ENCODE peak calls at places on chromosomes 1 and 21, in six cellular contexts. W is adipocyte, E is uterus, Y is left ventricle myocardium inferior, Z is thoracic aorta, M is psoas muscle. T is an unnamed sample. For H3K4me1, the result is how much of the 10 kb centered on the place peaks cover.

GRCh38 chr21:33070921-33071877 is 1.3 kb downstream of the OLIG1 start:
- DNase-seq in W (no peak), E (no peak), Y (no peak), Z (no peak), M (no peak), T (peak)

GRCh38 chr1:209158851-209159250 is 424.7 kb upstream of the CAMK1G start:
- DNase-seq in W (no peak), E (no peak), Y (no peak), Z (no peak), M (no peak), T (no peak)

GRCh38 chr1:155649689-155650088 is 38.9 kb downstream of the YY1AP1 start:
- DNase-seq in W (no peak), E (no peak), Y (no peak), Z (no peak), M (no peak), T (no peak)

GRCh38 chr1:24987424-24987823 is 57.3 kb upstream of the RUNX3 start:
- DNase-seq in W (no peak), E (no peak), Y (no peak), Z (no peak), M (no peak), T (no peak)

GRCh38 chr1:68083686-68084085 is 33.3 kb upstream of the DIRAS3 start:
- DNase-seq in W (no peak), E (no peak), Y (no peak), Z (no peak), M (no peak), T (no peak)

GRCh38 chr1:45375104-45376090 is 35.2 kb upstream of the MUTYH start:
- DNase-seq in W (peak), E (no peak), Y (no peak), Z (no peak), M (no peak), T (no peak)

GRCh38 chr1:3563610-3564009 is 47.7 kb downstream of the MEGF6 start:
- DNase-seq in W (no peak), E (no peak), Y (no peak), Z (no peak), M (no peak), T (no peak)

GRCh38 chr1:238242156-238242555 is 351.4 kb upstream of the ZP4 start:
- DNase-seq in W (peak), E (no peak), Y (no peak), Z (no peak), M (no peak), T (no peak)

GRCh38 chr21:27077501-27077900 is 110.6 kb upstream of the ADAMTS5 start:
- DNase-seq in W (no peak), E (peak), Y (no peak), Z (no peak), M (no peak), T (no peak)

GRCh38 chr1:204873176-204873575 is 2.5 kb downstream of the NFASC start:
- DNase-seq in W (no peak), E (no peak), Y (no peak), Z (no peak), M (no peak), T (no peak)

GRCh38 chr1:204873714-204874113 is 3.1 kb downstream of the NFASC start:
- DNase-seq in W (no peak), E (no peak), Y (no peak), Z (no peak), M (no peak), T (no peak)

GRCh38 chr1:204874274-204874673 is 3.6 kb downstream of the NFASC start:
- DNase-seq in W (no peak), E (no peak), Y (no peak), Z (no peak), M (no peak), T (no peak)

GRCh38 chr1:204871405-204872037 is 859 bp downstream of the NFASC start:
- DNase-seq in W (no peak), E (no peak), Y (no peak), Z (no peak), M (no peak), T (no peak)

DNA sequence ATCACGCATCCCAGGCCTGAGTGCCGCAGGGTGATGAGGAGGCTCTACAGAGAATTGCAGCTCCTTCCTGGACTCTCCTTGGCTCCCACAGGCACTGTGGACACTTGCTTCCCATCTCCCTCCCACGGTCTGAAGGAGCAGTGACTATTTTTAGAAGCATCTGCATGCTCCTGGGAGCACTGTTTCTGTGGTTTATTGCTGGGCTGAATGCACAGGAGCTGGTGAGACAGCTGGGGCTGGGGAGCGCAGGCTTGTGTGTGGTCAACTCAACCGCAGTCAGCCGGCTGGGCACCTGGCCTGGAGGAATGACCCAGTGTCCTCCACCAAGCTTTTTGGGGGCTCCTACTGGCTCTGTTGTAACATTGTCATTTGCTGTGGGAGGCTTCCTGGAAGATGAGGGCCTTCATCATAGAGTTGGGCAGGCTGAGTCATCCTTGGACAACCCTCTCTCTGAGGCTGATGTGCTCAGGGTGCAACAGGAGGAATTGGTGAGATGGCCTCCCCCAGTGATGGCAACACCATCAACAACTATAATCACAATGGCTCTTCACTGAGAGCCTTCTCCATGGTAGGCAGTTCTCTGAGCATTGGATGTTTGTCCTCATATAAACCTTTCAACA is 1.7 kb downstream of the NFASC start:
- DNase-seq in W (no peak), E (no peak), Y (no peak), Z (no peak), M (no peak), T (no peak)
- H3K4me1 ChIP-seq in W (under half), E (under half), Y (half or more), Z (under half), M (under half), T (under half)

GRCh38 chr21:44461438-44462089 is 6.3 kb downstream of the LRRC3 start:
- DNase-seq in W (no peak), E (no peak), Y (no peak), Z (no peak), M (no peak), T (no peak)
- H3K4me1 ChIP-seq in W (under half), E (under half), Y (under half), Z (under half), M (under half), T (under half)

GRCh38 chr1:175019524-175019923 is 3.7 kb downstream of the MRPS14 start:
- DNase-seq in W (no peak), E (no peak), Y (no peak), Z (no peak), M (no peak), T (no peak)
- H3K4me1 ChIP-seq in W (under half), E (under half), Y (under half), Z (under half), M (under half), T (under half)

GRCh38 chr1:60069691-60070090 is 3.9 kb downstream of the C1orf87 start:
- DNase-seq in W (no peak), E (no peak), Y (no peak), Z (no peak), M (no peak), T (no peak)
- H3K4me1 ChIP-seq in W (under half), E (under half), Y (under half), Z (under half), M (under half), T (under half)

DNA sequence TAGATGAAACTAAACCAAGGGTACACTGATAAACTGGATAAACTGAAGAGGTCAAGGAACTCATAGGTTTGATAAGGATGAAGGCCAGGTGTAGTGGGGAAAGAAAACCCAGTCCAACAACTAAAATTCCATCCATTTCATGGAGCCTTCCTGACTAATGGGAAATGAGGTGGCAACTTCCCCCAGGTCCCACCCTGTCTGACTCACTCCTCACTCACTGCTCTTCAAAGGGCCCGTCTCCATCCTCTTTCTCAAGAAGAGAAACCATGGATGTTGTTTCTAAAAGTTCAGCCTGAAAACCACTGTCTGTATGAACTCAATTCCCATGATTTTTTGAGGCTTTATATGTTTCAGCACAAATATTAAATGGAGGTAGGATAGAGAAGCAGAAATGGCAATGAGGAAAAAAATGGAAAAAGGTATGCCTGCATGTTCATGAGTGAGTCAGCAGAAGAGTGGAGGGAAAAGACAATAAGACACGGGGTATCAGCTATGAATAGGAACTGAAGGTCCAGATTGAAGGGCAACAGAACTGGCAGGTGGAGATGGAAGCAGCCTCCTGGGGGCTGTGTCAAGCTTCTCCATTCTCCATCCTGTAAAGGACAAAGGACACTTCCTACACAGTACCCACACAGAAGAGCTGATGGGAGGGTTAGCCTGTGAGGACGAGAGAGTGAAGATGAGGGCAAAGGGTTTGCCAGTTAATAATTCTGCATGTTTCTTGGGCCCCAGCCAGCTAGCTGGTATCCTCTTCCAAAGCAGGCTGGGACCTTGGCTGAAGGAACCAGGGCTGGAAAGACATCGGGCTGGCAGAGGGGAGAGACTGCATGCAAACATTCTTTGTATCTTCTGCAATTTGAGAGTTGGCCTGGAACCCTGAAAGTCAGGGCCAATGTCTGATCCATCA is 5.5 kb upstream of the ELOVL1 start:
- DNase-seq in W (peak), E (no peak), Y (peak), Z (no peak), M (no peak), T (no peak)
- H3K4me1 ChIP-seq in W (under half), E (under half), Y (under half), Z (under half), M (under half), T (under half)

DNA sequence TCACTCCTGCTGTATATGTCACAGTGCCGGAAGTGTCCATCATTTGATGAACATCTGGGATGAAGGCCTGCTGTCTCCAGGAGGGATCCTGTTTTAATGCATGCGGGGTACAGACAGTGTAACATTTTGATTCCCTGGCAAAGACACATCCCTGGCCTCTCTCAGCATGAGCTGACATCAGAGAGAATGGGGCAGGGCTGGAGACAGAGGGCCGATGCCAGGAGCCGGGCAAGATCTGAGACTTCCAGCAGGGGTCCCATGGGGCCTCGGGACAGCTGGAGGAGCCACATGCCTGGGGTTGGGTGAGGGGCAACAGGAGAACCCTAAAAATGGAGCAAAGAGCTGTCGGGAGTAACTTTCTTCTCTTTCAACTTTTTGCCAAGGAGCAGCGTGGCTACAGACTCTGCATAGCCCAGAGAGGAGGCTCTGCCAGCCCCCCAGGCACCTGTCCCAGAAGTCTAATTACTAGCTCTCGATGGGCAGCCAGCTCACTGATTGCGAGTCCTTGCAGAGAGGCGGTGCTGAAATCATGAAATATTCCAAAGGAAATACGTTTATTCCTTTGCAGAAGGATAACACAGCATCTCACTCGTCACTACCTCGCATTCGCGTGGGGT is 130.8 kb downstream of the LACTBL1 start:
- DNase-seq in W (peak), E (no peak), Y (peak), Z (peak), M (peak), T (no peak)
- H3K4me1 ChIP-seq in W (under half), E (under half), Y (under half), Z (under half), M (under half), T (under half)

DNA sequence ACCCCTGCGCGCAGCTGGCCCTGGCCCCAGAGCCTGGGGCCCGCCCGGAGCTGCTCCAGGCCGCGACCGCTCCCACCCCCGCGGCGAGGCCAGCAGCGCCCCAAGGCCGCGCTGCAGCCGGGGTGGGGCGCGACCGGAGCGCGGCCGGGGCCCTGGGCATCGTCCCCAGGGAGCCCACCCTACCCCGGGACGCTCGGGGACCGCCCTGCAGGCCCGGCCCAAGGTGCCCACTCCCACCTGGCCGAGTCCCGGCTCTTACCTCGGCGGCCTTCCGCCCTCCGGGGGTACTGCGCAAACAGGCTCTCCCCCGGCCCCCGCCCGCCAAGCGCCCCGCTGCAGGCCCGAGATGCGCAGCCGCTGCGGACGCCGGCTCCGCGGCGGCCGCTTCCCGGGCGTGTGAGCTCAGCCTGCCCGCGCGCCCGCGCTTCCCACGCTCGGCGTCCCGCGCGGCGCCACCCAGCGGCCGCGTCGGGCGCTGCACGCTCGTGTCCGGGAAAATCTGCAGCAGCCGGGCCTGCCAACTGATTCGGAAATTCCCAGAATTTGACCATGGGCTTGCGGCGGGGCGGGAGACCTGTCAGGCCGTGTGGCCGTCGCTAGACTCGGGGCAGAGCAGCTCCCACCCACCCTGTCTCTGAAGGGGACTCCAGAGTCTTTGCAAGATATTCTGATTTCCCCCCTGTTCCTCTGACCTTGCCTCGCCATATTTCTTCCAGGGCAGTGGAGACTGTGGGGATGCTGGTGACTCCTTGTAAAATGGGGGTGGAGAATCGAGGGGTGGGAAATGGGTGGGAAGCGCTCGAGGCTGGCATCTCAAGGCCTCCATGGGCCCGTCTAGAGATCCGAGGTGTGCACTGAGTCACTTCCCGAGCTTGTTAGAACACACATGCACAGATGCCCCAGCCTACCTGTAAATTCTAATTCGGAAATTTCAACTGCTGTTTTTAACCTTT is 41.9 kb downstream of the CD34 start:
- DNase-seq in W (peak), E (peak), Y (peak), Z (no peak), M (peak), T (peak)
- H3K4me1 ChIP-seq in W (under half), E (under half), Y (half or more), Z (under half), M (under half), T (half or more)

DNA sequence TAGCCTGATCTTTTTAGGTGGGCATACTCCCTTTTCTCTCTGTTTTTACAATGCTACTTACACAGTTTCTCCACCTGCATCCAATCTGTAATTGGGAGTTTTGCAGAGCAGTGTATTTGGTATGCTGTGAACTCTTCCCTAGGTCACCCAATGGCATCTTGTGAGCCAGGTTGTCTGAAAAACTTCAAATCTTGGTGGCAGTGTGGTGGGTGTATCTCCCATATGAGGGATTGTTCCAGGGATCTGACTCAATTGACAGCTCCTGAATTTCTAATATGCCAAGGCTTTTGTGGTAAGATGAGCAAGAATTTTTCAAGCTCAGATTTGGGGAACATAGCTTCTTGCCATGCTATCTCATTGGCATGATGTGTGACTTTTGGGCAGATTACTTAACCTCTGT is 47.2 kb upstream of the MACF1 start:
- DNase-seq in W (no peak), E (no peak), Y (no peak), Z (no peak), M (no peak), T (no peak)
- H3K4me1 ChIP-seq in W (half or more), E (under half), Y (half or more), Z (half or more), M (half or more), T (under half)

DNA sequence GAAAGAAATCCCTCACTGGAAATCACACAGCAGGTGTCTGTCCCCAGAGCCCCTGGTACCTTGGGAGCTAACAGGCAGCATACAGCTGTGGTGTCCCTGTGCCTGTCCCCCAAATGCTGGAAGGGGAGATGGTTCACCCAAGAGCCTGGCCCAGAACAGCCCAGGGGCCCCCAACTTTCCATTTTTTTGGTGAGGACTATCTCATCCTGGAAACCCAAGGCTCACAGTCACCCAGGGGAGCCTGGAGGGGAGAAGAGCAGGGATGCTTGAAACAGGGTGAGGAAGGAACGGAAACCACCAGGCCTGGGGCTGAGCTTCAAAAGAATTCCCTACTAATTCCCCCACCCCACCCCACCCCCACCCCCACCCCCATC is 3.6 kb downstream of the SDC3 start:
- DNase-seq in W (no peak), E (no peak), Y (peak), Z (no peak), M (no peak), T (no peak)
- H3K4me1 ChIP-seq in W (under half), E (under half), Y (half or more), Z (under half), M (under half), T (under half)